ENCODE peak calls at places on chromosomes 7 and 10, in ten cellular contexts. R is HepG2; C is tibial nerve; G is CD4-positive, alpha-beta memory T cell; E is heart right ventricle; T is cardiac muscle cell; U is thoracic aorta; V is lung; I is A673; D is tibial artery. K is an unnamed sample. For H3K4me1, the result is how much of the 10 kb centered on the place peaks cover.

GRCh38 chr10:34736976-34737771 is 77.9 kb downstream of the PARD3 start:
- DNase-seq in D (no peak), E (no peak), R (peak), G (no peak), U (no peak), V (no peak), T (no peak), C (no peak), I (no peak), K (no peak)

GRCh38 chr10:110176122-110176521 is 31.3 kb upstream of the MXI1 start:
- DNase-seq in V (peak), R (no peak), T (no peak), C (no peak), G (no peak), E (peak), D (no peak), U (no peak), I (no peak), K (no peak)

GRCh38 chr10:70350501-70350900 is 31.9 kb downstream of the LRRC20 start:
- DNase-seq in U (no peak), C (no peak), D (no peak), I (no peak), T (no peak), E (no peak), V (no peak), R (no peak), G (no peak), K (no peak)

GRCh38 chr10:125146791-125147604 is 13.4 kb downstream of the CTBP2 start:
- DNase-seq in C (no peak), E (no peak), R (no peak), I (no peak), U (no peak), D (no peak), V (no peak), T (no peak), G (no peak), K (no peak)

GRCh38 chr10:110919971-110920881 is 822 bp downstream of the SHOC2 start:
- DNase-seq in E (peak), V (peak), I (peak), U (no peak), R (no peak), G (peak), D (peak), C (no peak), T (peak), K (peak)

GRCh38 chr10:132520147-132520811 is 17.3 kb upstream of the INPP5A start:
- DNase-seq in R (no peak), U (no peak), G (no peak), D (peak), E (peak), T (peak), C (no peak), V (no peak), I (no peak), K (no peak)

GRCh38 chr7:149232362-149232761 is 7.1 kb upstream of the ZNF212 start:
- DNase-seq in E (no peak), T (no peak), R (no peak), V (no peak), C (no peak), D (no peak), G (no peak), U (no peak), I (no peak), K (no peak)

GRCh38 chr10:5650664-5651063 is 15.7 kb downstream of the ASB13 start:
- DNase-seq in D (no peak), E (no peak), C (no peak), U (no peak), T (no peak), I (no peak), R (no peak), G (no peak), V (no peak), K (no peak)

GRCh38 chr7:25854608-25855497 is 297.1 kb upstream of the NFE2L3 start:
- DNase-seq in C (peak), E (no peak), U (peak), R (peak), D (peak), V (no peak), I (peak), G (peak), T (peak), K (no peak)

GRCh38 chr7:140640060-140640611 is 477 bp downstream of the DENND2A start:
- DNase-seq in U (no peak), E (peak), V (no peak), G (peak), R (no peak), D (peak), I (no peak), T (peak), C (no peak), K (no peak)

GRCh38 chr10:70619271-70620019 is 16.9 kb upstream of the PRF1 start:
- DNase-seq in T (no peak), C (no peak), I (peak), E (no peak), R (no peak), V (no peak), U (no peak), G (no peak), D (no peak), K (no peak)

GRCh38 chr7:151551820-151552219 is 32.1 kb upstream of the RHEB start:
- DNase-seq in I (no peak), C (no peak), T (no peak), D (no peak), U (no peak), G (no peak), R (no peak), E (no peak), V (no peak), K (no peak)

GRCh38 chr7:64651632-64652165 is 14.2 kb upstream of the ZNF107 start:
- DNase-seq in V (no peak), E (no peak), D (no peak), G (no peak), C (no peak), R (no peak), T (no peak), I (no peak), U (no peak), K (no peak)

GRCh38 chr7:9324513-9324912 is 891.1 kb downstream of the NXPH1 start:
- DNase-seq in G (no peak), I (no peak), E (no peak), T (no peak), V (no peak), D (no peak), U (no peak), R (no peak), C (no peak), K (no peak)

GRCh38 chr7:155815332-155816191 is 3.3 kb upstream of the SHH start:
- DNase-seq in D (no peak), U (no peak), G (peak), C (no peak), I (peak), R (no peak), V (peak), E (peak), T (peak), K (no peak)

GRCh38 chr10:97479939-97480338 is 18.3 kb downstream of the MMS19 start:
- DNase-seq in I (peak), V (no peak), C (no peak), U (no peak), D (no peak), T (no peak), E (no peak), R (no peak), G (no peak), K (no peak)

GRCh38 chr10:44006826-44007225 is 358.1 kb upstream of the ZNF32 start:
- DNase-seq in G (no peak), E (no peak), U (no peak), I (no peak), D (no peak), R (no peak), V (no peak), C (no peak), T (no peak), K (no peak)

GRCh38 chr10:97023401-97024180 is 162.2 kb downstream of the SLIT1 start:
- DNase-seq in U (no peak), E (no peak), I (no peak), G (no peak), C (no peak), R (no peak), D (no peak), V (no peak), T (no peak), K (no peak)

GRCh38 chr10:70357447-70358035 is 24.9 kb downstream of the LRRC20 start:
- DNase-seq in T (no peak), V (no peak), G (no peak), R (no peak), C (no peak), E (no peak), D (no peak), I (no peak), U (no peak), K (no peak)

GRCh38 chr7:102404005-102404861 is 8.1 kb downstream of the PRKRIP1 start:
- DNase-seq in V (peak), G (peak), U (no peak), C (no peak), E (no peak), I (peak), T (peak), D (no peak), R (peak), K (no peak)

GRCh38 chr10:122475581-122475980 is 14.2 kb downstream of the HTRA1 start:
- DNase-seq in V (no peak), C (no peak), U (no peak), G (no peak), D (no peak), R (no peak), T (peak), I (no peak), E (no peak), K (no peak)

GRCh38 chr10:16437540-16437894 is 707 bp downstream of the PTER start:
- DNase-seq in G (no peak), C (no peak), V (no peak), T (no peak), E (no peak), I (no peak), D (no peak), R (peak), U (no peak), K (no peak)

GRCh38 chr7:4416436-4417092 is 265.5 kb upstream of the FOXK1 start:
- DNase-seq in R (no peak), E (no peak), T (no peak), I (peak), U (no peak), D (no peak), G (no peak), C (no peak), V (no peak), K (no peak)

DNA sequence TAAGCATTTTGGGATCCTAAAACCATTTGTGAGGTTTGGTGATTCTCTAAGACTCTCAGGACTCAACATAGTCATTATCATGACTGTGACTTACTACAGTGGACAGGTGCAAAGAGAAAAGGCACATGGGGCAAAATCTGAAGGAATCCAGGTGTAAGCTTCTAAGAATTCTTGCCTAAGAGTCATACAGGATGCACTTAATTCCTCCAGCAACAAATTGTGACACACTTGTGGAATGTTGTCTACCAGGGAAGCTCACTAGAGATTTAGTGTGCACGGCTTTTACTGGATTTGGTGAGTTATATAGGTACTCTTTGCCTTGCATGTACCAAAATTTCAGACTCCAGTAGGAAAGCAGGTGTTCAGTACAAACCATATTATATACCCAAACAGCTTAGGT is 47.9 kb downstream of the WAC start:
- DNase-seq in V (no peak), C (no peak), D (no peak), R (no peak), I (no peak), G (no peak), U (no peak), E (no peak), T (no peak), K (no peak)
- H3K4me1 ChIP-seq in V (under half), C (under half), D (under half), R (under half), I (under half), G (half or more), U (under half), E (half or more), T (under half), K (under half)

GRCh38 chr10:33413093-33413442 is 78.6 kb upstream of the NRP1 start:
- DNase-seq in I (no peak), R (no peak), D (no peak), C (no peak), E (no peak), U (no peak), V (no peak), G (no peak), T (no peak), K (no peak)
- H3K4me1 ChIP-seq in I (under half), R (under half), D (under half), C (under half), E (under half), U (under half), V (under half), G (under half), T (under half), K (under half)

GRCh38 chr7:2512179-2512644 is 7.4 kb upstream of the LFNG start:
- DNase-seq in E (no peak), I (no peak), D (no peak), G (no peak), U (no peak), T (no peak), R (no peak), C (no peak), V (no peak), K (no peak)
- H3K4me1 ChIP-seq in E (half or more), I (under half), D (under half), G (half or more), U (under half), T (under half), R (half or more), C (under half), V (under half), K (under half)

GRCh38 chr7:93923946-93924345 is 2.4 kb downstream of the GNG11 start:
- DNase-seq in V (no peak), G (no peak), U (no peak), R (no peak), I (no peak), T (no peak), E (no peak), D (no peak), C (no peak), K (no peak)

GRCh38 chr7:93921190-93921585 is 347 bp upstream of the GNG11 start:
- DNase-seq in D (no peak), V (no peak), G (no peak), I (no peak), C (no peak), T (no peak), R (no peak), E (no peak), U (no peak), K (no peak)

GRCh38 chr7:93921607-93922446 is at the start of gene GNG11:
- DNase-seq in V (peak), E (peak), R (no peak), G (peak), U (peak), C (peak), D (peak), I (peak), T (peak), K (peak)

GRCh38 chr7:93920496-93921189 is 892 bp upstream of the GNG11 start:
- DNase-seq in E (no peak), I (no peak), G (no peak), U (no peak), C (no peak), T (no peak), V (no peak), D (no peak), R (no peak), K (no peak)

GRCh38 chr7:93923291-93923690 is 1.8 kb downstream of the GNG11 start:
- DNase-seq in T (no peak), E (no peak), C (no peak), V (no peak), U (no peak), G (no peak), D (no peak), I (no peak), R (no peak), K (no peak)
- H3K4me1 ChIP-seq in T (under half), E (under half), C (under half), V (under half), U (under half), G (under half), D (under half), I (under half), R (under half), K (under half)

DNA sequence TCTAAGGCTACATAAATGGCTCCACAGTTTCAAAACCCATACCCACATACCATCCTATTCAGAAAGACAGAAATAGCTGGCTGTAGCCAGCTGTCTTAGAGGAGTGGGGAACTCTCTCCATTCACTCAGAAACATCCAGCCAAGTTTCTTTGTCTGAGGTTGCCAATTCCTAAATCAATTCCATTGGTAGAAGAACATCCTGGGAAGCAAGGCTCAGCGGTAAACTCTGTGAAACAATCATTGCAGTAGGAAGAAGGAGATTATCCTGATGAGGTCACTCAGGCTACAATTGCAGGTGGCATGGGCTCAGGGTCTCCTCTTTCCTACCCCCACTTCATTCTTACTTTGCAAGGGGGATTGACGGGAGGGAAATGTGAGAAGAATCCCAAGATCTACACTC is 154.0 kb downstream of the ETV1 start:
- DNase-seq in G (no peak), E (no peak), C (no peak), D (no peak), V (no peak), R (no peak), U (no peak), I (no peak), T (no peak), K (no peak)
- H3K4me1 ChIP-seq in G (under half), E (under half), C (under half), D (under half), V (under half), R (under half), U (under half), I (under half), T (under half), K (under half)

GRCh38 chr10:3470191-3470590 is 297.6 kb upstream of the PITRM1 start:
- DNase-seq in V (no peak), T (no peak), C (no peak), U (no peak), E (no peak), G (no peak), D (no peak), I (no peak), R (no peak), K (no peak)

GRCh38 chr10:3473271-3473670 is 300.7 kb upstream of the PITRM1 start:
- DNase-seq in D (no peak), U (no peak), V (peak), R (no peak), G (no peak), E (no peak), C (no peak), I (no peak), T (no peak), K (no peak)

GRCh38 chr10:3472705-3473078 is 300.1 kb upstream of the PITRM1 start:
- DNase-seq in D (no peak), V (no peak), T (no peak), R (no peak), C (no peak), G (no peak), U (no peak), I (peak), E (no peak), K (no peak)

GRCh38 chr10:3471497-3471896 is 298.9 kb upstream of the PITRM1 start:
- DNase-seq in T (no peak), I (no peak), E (no peak), U (no peak), R (no peak), V (no peak), G (no peak), D (no peak), C (no peak), K (no peak)

DNA sequence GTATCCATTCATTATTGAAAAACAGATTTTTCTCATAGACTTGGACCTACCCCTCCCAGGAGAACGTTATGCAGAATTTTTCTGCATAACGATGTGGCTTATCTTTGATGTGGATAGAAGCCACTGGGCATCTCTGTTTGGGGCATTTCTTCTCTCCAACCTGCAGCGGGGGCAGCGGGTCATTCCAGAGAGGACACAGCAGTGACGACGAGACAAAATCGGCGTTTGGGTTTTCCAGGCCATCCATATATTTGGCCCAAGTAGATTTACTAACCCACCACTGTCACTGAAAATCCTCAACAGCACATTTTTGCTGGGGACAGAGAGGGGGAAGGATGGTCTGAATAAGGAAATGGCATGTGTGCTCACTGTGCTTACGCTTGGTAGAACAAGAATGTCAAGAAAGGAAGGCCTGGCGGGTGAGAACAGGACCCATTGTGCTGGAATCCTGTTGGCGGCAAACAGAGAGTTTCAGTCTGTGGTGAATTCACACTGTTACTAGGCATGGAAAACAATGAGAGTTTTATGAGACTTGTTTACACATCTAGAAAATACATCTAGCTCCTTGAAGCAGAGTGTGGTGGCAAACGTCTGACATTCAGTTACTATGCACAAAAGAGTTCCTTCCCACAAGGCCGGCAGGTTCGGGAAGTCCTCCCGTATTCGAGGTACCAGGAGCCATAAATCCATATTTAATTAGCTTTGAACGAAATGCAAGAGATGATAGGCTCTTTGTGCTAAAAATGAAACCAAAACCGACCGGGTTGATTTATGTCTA is 299.5 kb upstream of the PITRM1 start:
- DNase-seq in V (peak), U (no peak), G (no peak), R (no peak), T (no peak), I (peak), E (no peak), D (no peak), C (no peak), K (no peak)
- H3K4me1 ChIP-seq in V (under half), U (under half), G (under half), R (under half), T (under half), I (under half), E (half or more), D (under half), C (under half), K (under half)

GRCh38 chr7:81029523-81029922 is 110.7 kb upstream of the SEMA3C start:
- DNase-seq in E (no peak), R (no peak), I (peak), C (no peak), G (no peak), D (no peak), T (no peak), U (no peak), V (no peak), K (no peak)
- H3K4me1 ChIP-seq in E (under half), R (under half), I (under half), C (under half), G (under half), D (under half), T (under half), U (under half), V (under half), K (under half)

DNA sequence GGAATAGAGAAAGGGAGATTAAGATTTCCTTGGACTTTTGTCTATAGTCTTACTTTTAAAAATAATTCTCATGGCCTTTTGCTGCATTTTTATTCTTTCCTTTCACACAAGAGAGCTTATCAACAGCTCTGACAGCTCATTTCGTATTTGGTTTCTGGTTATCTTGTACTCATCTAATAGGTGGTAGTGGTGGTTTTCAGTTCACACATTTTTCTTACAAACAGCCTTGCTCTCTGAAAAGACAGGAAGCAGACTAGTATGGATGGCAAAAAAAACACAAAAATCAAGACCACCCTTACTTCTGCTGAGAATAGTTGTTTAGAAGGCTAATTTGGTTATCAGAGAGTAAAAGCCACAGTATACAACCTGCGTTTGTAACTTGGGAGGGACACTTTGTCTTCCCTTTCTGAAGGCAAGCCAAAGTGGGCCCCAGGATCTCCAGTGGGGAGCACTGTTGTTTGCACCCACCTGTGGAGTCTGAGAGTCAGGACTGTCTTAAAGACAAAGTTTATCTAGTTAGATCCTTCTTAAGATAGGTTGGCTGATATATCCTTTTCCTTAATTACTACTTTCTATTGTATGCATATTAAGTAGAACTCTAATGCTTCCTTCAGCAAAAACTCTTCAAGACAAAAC is 68.0 kb downstream of the PIP4K2A start:
- DNase-seq in G (peak), I (no peak), E (no peak), V (no peak), T (no peak), R (no peak), U (no peak), C (no peak), D (no peak), K (no peak)
- H3K4me1 ChIP-seq in G (half or more), I (under half), E (half or more), V (under half), T (under half), R (under half), U (under half), C (under half), D (under half), K (under half)